ENCODE peak calls at places on chromosomes 13 and 19, in four cellular contexts. One of them, this sample, is unnamed.

GRCh38 chr19:22918221-22918620 is 84.8 kb downstream of the ZNF728 start:
- DNase-seq in HepG2: no peak
- DNase-seq in K562: no peak
- DNase-seq in GM12878: no peak
- DNase-seq in this sample: no peak

GRCh38 chr19:33631628-33631995 is 9.9 kb downstream of the CHST8 start:
- DNase-seq in K562: no peak
- DNase-seq in HepG2: no peak
- DNase-seq in GM12878: no peak
- DNase-seq in this sample: no peak

GRCh38 chr19:46716013-46716671 is 772 bp downstream of the PRKD2 start:
- DNase-seq in HepG2: no peak
- DNase-seq in GM12878: no peak
- DNase-seq in K562: peak
- DNase-seq in this sample: no peak

GRCh38 chr19:3575260-3575741 is 2.6 kb downstream of the HMG20B start:
- DNase-seq in HepG2: peak
- DNase-seq in K562: peak
- DNase-seq in GM12878: no peak
- DNase-seq in this sample: peak

GRCh38 chr19:40907968-40908735 is 26.1 kb upstream of the CYP2A7 start:
- DNase-seq in HepG2: no peak
- DNase-seq in K562: peak
- DNase-seq in GM12878: no peak
- DNase-seq in this sample: peak

GRCh38 chr13:112765734-112766133 is 75.9 kb downstream of the ATP11A start:
- DNase-seq in GM12878: no peak
- DNase-seq in HepG2: no peak
- DNase-seq in K562: no peak
- DNase-seq in this sample: no peak

GRCh38 chr13:46575843-46576242 is 22.9 kb downstream of the LRCH1 start:
- DNase-seq in GM12878: no peak
- DNase-seq in HepG2: no peak
- DNase-seq in K562: no peak
- DNase-seq in this sample: no peak

GRCh38 chr19:47446534-47447469 is 24.9 kb downstream of the SLC8A2 start:
- DNase-seq in GM12878: no peak
- DNase-seq in K562: peak
- DNase-seq in HepG2: no peak
- DNase-seq in this sample: peak

GRCh38 chr19:46035986-46036744 is 4.6 kb downstream of the IGFL4 start:
- DNase-seq in HepG2: no peak
- DNase-seq in K562: no peak
- DNase-seq in GM12878: no peak
- DNase-seq in this sample: no peak

GRCh38 chr19:6060600-6061391 is 49.5 kb downstream of the RFX2 start:
- DNase-seq in K562: peak
- DNase-seq in HepG2: no peak
- DNase-seq in GM12878: no peak
- DNase-seq in this sample: no peak

GRCh38 chr19:3606690-3607289 is at the start of gene TBXA2R:
- DNase-seq in GM12878: no peak
- DNase-seq in K562: peak
- DNase-seq in HepG2: no peak
- DNase-seq in this sample: peak

GRCh38 chr13:40442191-40442590 is 224.2 kb downstream of the FOXO1 start:
- DNase-seq in K562: no peak
- DNase-seq in HepG2: no peak
- DNase-seq in GM12878: no peak
- DNase-seq in this sample: no peak

GRCh38 chr13:18998389-18998788 is 183.2 kb downstream of the TUBA3C start:
- DNase-seq in GM12878: no peak
- DNase-seq in K562: no peak
- DNase-seq in HepG2: no peak
- DNase-seq in this sample: no peak

GRCh38 chr13:102530751-102531150 is 66.0 kb upstream of the TPP2 start:
- DNase-seq in K562: no peak
- DNase-seq in GM12878: no peak
- DNase-seq in HepG2: no peak
- DNase-seq in this sample: no peak

DNA sequence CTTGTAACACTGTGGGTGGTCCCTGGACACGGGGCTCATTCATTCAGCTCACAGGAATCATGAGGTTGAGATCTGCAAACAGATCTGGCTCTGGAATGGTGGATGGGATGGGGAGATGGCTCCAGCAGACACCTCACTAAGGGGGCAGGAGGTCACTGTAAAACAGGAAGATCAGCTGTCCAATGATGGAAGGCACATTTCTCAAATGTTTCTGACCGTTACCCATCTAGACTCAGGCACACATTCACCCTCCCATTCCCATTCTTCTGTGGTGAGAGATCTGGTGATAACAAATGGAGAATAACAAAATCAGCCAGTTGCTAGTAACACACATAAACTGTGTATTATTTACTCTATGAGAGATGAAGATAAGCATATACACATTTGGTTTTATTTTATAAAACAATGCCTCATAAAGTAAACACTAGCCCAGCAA is 236.0 kb downstream of the TSHZ3 start:
- DNase-seq in HepG2: no peak
- DNase-seq in K562: no peak
- DNase-seq in GM12878: no peak
- DNase-seq in this sample: no peak
- TF ChIP-seq SP1 in HepG2: no peak
- TF ChIP-seq SP1 in K562: no peak
- TF ChIP-seq SP1 in GM12878: no peak
- TF ChIP-seq SP1 in this sample: no peak

GRCh38 chr13:71770710-71771109 is 96.3 kb downstream of the DACH1 start:
- DNase-seq in HepG2: no peak
- DNase-seq in GM12878: no peak
- DNase-seq in K562: no peak
- DNase-seq in this sample: no peak
- TF ChIP-seq FOXM1 in HepG2: no peak
- TF ChIP-seq FOXM1 in GM12878: no peak
- TF ChIP-seq FOXM1 in K562: no peak
- TF ChIP-seq FOXM1 in this sample: no peak

GRCh38 chr13:81318231-81319019 is 977.5 kb upstream of the SPRY2 start:
- DNase-seq in K562: no peak
- DNase-seq in GM12878: no peak
- DNase-seq in HepG2: no peak
- DNase-seq in this sample: no peak

GRCh38 chr13:81320516-81320915 is 979.6 kb upstream of the SPRY2 start:
- DNase-seq in HepG2: no peak
- DNase-seq in K562: no peak
- DNase-seq in GM12878: no peak
- DNase-seq in this sample: no peak
- TF ChIP-seq SP1 in HepG2: no peak
- TF ChIP-seq SP1 in K562: no peak
- TF ChIP-seq SP1 in GM12878: no peak
- TF ChIP-seq SP1 in this sample: no peak

GRCh38 chr13:78979349-78979748 is 320.4 kb upstream of the OBI1 start:
- DNase-seq in GM12878: no peak
- DNase-seq in K562: no peak
- DNase-seq in HepG2: no peak
- DNase-seq in this sample: no peak

GRCh38 chr13:78972561-78972960 is 313.6 kb upstream of the OBI1 start:
- DNase-seq in HepG2: no peak
- DNase-seq in GM12878: no peak
- DNase-seq in K562: no peak
- DNase-seq in this sample: no peak

GRCh38 chr13:78977311-78977710 is 318.4 kb upstream of the OBI1 start:
- DNase-seq in GM12878: no peak
- DNase-seq in HepG2: no peak
- DNase-seq in K562: no peak
- DNase-seq in this sample: no peak

GRCh38 chr13:78978381-78978998 is 319.5 kb upstream of the OBI1 start:
- DNase-seq in HepG2: peak
- DNase-seq in GM12878: peak
- DNase-seq in K562: peak
- DNase-seq in this sample: peak

GRCh38 chr13:78976696-78977095 is 317.7 kb upstream of the OBI1 start:
- DNase-seq in GM12878: no peak
- DNase-seq in HepG2: no peak
- DNase-seq in K562: no peak
- DNase-seq in this sample: no peak
- TF ChIP-seq FOXM1 in GM12878: no peak
- TF ChIP-seq FOXM1 in HepG2: no peak
- TF ChIP-seq FOXM1 in K562: no peak
- TF ChIP-seq FOXM1 in this sample: no peak

This sample was measured in HEK293T.